ENCODE peak calls at places on chromosomes 5 and 9, in nine cellular contexts. J is NCI-H2227 treated with DMSO at 0.1 percent for 48 hours, S is NAMALWA, K is AG09309, C is GM23338, D is GM12892, G is fibroblast of pulmonary artery, X is AG08396, O is T1000. V is an unnamed sample.

GRCh38 chr5:142484821-142485387 is 160.1 kb upstream of the SPRY4 start:
- DNase-seq in D (no peak), C (no peak), G (peak), X (peak), K (no peak), J (no peak), O (no peak), S (no peak), V (peak)

GRCh38 chr5:140857987-140858240 is 2.2 kb downstream of the PCDHA10 start:
- DNase-seq in K (no peak), C (no peak), G (no peak), D (no peak), X (no peak), S (no peak), O (no peak), J (no peak), V (no peak)

GRCh38 chr5:117713585-117714198 is 1139.1 kb upstream of the SEMA6A start:
- DNase-seq in O (no peak), X (no peak), K (no peak), D (no peak), C (peak), G (peak), J (no peak), S (peak), V (no peak)

GRCh38 chr9:125785187-125785840 is 38.1 kb downstream of the PBX3 start:
- DNase-seq in C (no peak), O (no peak), G (peak), D (no peak), K (no peak), S (no peak), J (no peak), X (no peak), V (no peak)

GRCh38 chr9:26809795-26810194 is 82.8 kb downstream of the CAAP1 start:
- DNase-seq in D (no peak), X (peak), G (peak), S (no peak), O (peak), K (peak), C (no peak), J (no peak), V (peak)

GRCh38 chr9:9751996-9752395 is 860.8 kb downstream of the PTPRD start:
- DNase-seq in K (no peak), J (no peak), C (no peak), X (no peak), S (no peak), G (no peak), O (no peak), D (no peak), V (no peak)

GRCh38 chr9:129383415-129384088 is 205.5 kb upstream of the IER5L start:
- DNase-seq in G (peak), O (no peak), C (peak), X (peak), S (peak), D (peak), J (no peak), K (peak), V (peak)

GRCh38 chr5:134041570-134042411 is 37.0 kb upstream of the VDAC1 start:
- DNase-seq in S (no peak), O (no peak), X (no peak), K (no peak), C (no peak), J (no peak), D (peak), G (no peak), V (no peak)

GRCh38 chr9:69379250-69379982 is 54.4 kb downstream of the ENTREP1 start:
- DNase-seq in C (no peak), D (no peak), J (no peak), S (no peak), X (no peak), K (no peak), G (peak), O (peak), V (peak)

GRCh38 chr9:3873818-3874217 is 348.0 kb upstream of the RFX3 start:
- DNase-seq in O (no peak), S (no peak), X (no peak), D (no peak), G (peak), C (peak), K (no peak), J (no peak), V (peak)

GRCh38 chr5:38208782-38209378 is 49.5 kb upstream of the EGFLAM start:
- DNase-seq in G (peak), J (no peak), O (no peak), X (peak), D (no peak), S (peak), C (peak), K (peak), V (peak)

GRCh38 chr9:133237271-133237731 is 28.3 kb upstream of the OBP2B start:
- DNase-seq in J (peak), S (no peak), K (no peak), O (no peak), G (peak), C (no peak), D (no peak), X (no peak), V (no peak)

GRCh38 chr9:76887951-76888350 is 18.0 kb downstream of the PRUNE2 start:
- DNase-seq in K (no peak), D (no peak), O (no peak), S (no peak), G (no peak), X (no peak), C (peak), J (no peak), V (no peak)

GRCh38 chr9:98117984-98118639 is 910 bp downstream of the TRIM14 start:
- DNase-seq in S (peak), O (no peak), J (peak), C (peak), X (peak), K (no peak), G (peak), D (no peak), V (peak)

GRCh38 chr9:91047529-91047928 is 245.9 kb downstream of the SYK start:
- DNase-seq in D (no peak), K (no peak), O (no peak), C (no peak), G (no peak), X (no peak), J (no peak), S (no peak), V (no peak)

GRCh38 chr5:38134750-38135330 is 123.5 kb upstream of the EGFLAM start:
- DNase-seq in S (no peak), C (peak), G (no peak), D (no peak), O (no peak), J (no peak), K (no peak), X (no peak), V (no peak)

GRCh38 chr9:1495684-1496083 is 445.5 kb downstream of the DMRT2 start:
- DNase-seq in D (no peak), S (no peak), G (no peak), C (peak), X (no peak), K (no peak), O (no peak), J (no peak), V (no peak)

GRCh38 chr9:70924905-70925547 is 196.4 kb downstream of the TRPM3 start:
- DNase-seq in K (peak), J (peak), G (peak), O (peak), C (peak), X (peak), D (no peak), S (peak), V (peak)

GRCh38 chr5:76548525-76549229 is 74.5 kb downstream of the F2RL2 start:
- DNase-seq in X (no peak), S (no peak), K (no peak), C (no peak), J (no peak), G (no peak), D (no peak), O (no peak), V (no peak)

GRCh38 chr5:3639175-3639574 is 43.5 kb downstream of the IRX1 start:
- DNase-seq in D (no peak), K (no peak), X (no peak), S (no peak), G (no peak), C (no peak), O (no peak), J (no peak), V (no peak)

GRCh38 chr5:132540764-132541163 is 2.6 kb downstream of the IL5 start:
- DNase-seq in O (no peak), S (no peak), D (no peak), C (peak), K (no peak), J (no peak), X (no peak), G (no peak), V (no peak)

V was measured in fibroblast of lung.